ENCODE peak calls at places on chromosomes 16 and 17, in six cellular contexts. Q, X, H, P, O and F are unnamed samples.

GRCh38 chr17:74368341-74369152 is 1.2 kb downstream of the GPR142 start:
- DNase-seq in P (peak; percentile 76), Q (peak; percentile 60), X (peak; percentile 72), H (peak; percentile 77), O (peak; percentile 67), F (peak; percentile 81)

GRCh38 chr17:15510361-15510760 is 42.9 kb upstream of the CDRT4 start:
- DNase-seq in P (no peak), O (no peak), X (no peak), Q (no peak), H (peak; percentile 88), F (no peak)

GRCh38 chr17:28170771-28171170 is 128.3 kb downstream of the NLK start:
- DNase-seq in P (no peak), O (no peak), Q (no peak), H (peak; percentile 13), X (no peak), F (no peak)

GRCh38 chr16:80250376-80250775 is 290.4 kb upstream of the DYNLRB2 start:
- DNase-seq in Q (no peak), O (no peak), H (peak; percentile 27), P (no peak), X (no peak), F (no peak)

GRCh38 chr17:7440823-7441174 is 1.5 kb downstream of the FGF11 start:
- DNase-seq in P (no peak), H (peak; percentile 52), O (no peak), X (peak; percentile 65), Q (no peak), F (no peak)

GRCh38 chr17:49979748-49980479 is 10.9 kb downstream of the DLX4 start:
- DNase-seq in H (peak; percentile 57), X (no peak), Q (no peak), O (no peak), P (no peak), F (no peak)

GRCh38 chr16:66899945-66900688 is 18.6 kb downstream of the CDH16 start:
- DNase-seq in O (no peak), X (peak; percentile 94), Q (no peak), P (peak; percentile 78), H (peak; percentile 58), F (peak; percentile 76)

GRCh38 chr16:28473714-28474265 is 1.7 kb upstream of the NPIPB7 start:
- DNase-seq in X (no peak), P (no peak), O (no peak), Q (no peak), H (no peak), F (no peak)

GRCh38 chr17:30824002-30824355 is 513 bp downstream of the CRLF3 start:
- DNase-seq in X (peak; percentile 27), H (peak; percentile 50), P (no peak), O (no peak), Q (peak; percentile 38), F (no peak)

GRCh38 chr16:85750021-85750826 is 672 bp downstream of the C16orf74 start:
- DNase-seq in Q (no peak), O (no peak), X (peak; percentile 62), H (peak; percentile 52), P (peak; percentile 36), F (peak; percentile 62)

GRCh38 chr17:41001795-41002194 is 2.1 kb upstream of the KRTAP3-2 start:
- DNase-seq in Q (no peak), H (no peak), X (no peak), O (no peak), P (no peak), F (no peak)
- H3K27me3 ChIP-seq in Q (peaks cover 7% of the 10 kb centered on the region), H (no peaks in the 10 kb centered on the region), X (no peaks in the 10 kb centered on the region), O (peaks cover 3% of the 10 kb centered on the region), P (peaks cover 21% of the 10 kb centered on the region), F (no peaks in the 10 kb centered on the region)

DNA sequence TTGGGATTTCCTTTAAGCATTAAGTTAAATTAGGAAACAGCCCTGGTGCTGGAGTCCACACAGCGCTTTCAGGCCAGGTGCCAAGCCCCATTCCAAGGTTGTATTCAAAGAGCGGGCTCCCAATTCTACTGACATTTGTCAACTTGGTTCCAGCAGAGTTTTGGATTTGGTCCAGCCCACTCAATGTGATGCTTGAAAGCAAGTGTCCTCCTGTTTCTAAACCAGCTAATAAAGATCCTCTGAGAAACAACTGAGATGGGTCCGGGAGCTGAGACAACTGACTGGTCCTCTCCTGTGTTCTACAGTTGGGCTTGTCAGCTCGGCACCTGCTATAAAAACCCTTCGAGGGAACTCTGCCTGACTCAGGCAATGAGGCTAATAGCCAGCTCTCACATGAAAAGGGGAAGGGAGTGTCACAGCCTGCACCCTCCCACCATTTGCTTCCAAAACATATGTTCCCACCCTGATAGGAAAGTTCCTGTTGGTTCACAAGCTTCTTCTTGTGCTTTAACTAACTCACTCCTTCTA is 11.4 kb downstream of the ERN1 start:
- DNase-seq in P (peak; percentile 29), Q (no peak), X (peak; percentile 72), O (no peak), H (peak; percentile 45), F (peak; percentile 67)
- H3K27ac ChIP-seq in P (peak overlapping the region; percentile 8), Q (no peak overlapping the region), X (peak overlapping the region; percentile 84), O (no peak overlapping the region), H (no peak overlapping the region), F (peak overlapping the region; percentile 37)

DNA sequence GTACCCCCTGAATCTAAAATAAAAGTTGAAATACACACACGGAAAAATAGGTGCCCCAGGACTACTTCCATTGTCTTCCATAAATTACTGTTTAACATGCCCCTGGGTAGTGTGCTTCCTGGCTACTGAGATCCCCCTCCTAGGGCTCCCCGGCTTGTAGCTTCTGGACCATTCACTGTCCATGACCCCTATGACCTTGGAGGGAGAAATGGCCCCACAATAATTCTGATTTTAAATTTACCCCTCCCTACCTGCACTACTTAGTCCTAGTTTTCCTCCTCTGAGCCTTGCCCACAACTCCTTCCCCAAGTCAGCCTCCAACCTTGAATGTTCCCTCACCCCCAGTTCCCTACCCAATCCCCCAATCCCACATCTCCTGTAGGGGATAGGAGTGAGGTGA is 9.6 kb upstream of the MSL1 start:
- DNase-seq in Q (no peak), O (no peak), X (no peak), H (no peak), P (no peak), F (no peak)
- H3K4me1 ChIP-seq in Q (peaks cover 67% of the 10 kb centered on the region), O (peaks cover 61% of the 10 kb centered on the region), X (peaks cover 72% of the 10 kb centered on the region), H (peaks cover 68% of the 10 kb centered on the region), P (peaks cover 67% of the 10 kb centered on the region), F (peaks cover 69% of the 10 kb centered on the region)

GRCh38 chr16:77433146-77433545 is 1.7 kb downstream of the ADAMTS18 start:
- DNase-seq in P (no peak), H (no peak), O (no peak), X (no peak), Q (no peak), F (no peak)

GRCh38 chr16:77434022-77434364 is 841 bp downstream of the ADAMTS18 start:
- DNase-seq in P (no peak), H (no peak), Q (no peak), O (no peak), X (no peak), F (no peak)

GRCh38 chr16:77431131-77431670 is 3.6 kb downstream of the ADAMTS18 start:
- DNase-seq in O (no peak), P (no peak), Q (no peak), H (peak; percentile 16), X (no peak), F (no peak)

GRCh38 chr16:77430360-77430759 is 4.5 kb downstream of the ADAMTS18 start:
- DNase-seq in X (no peak), O (no peak), P (no peak), H (no peak), Q (no peak), F (no peak)

DNA sequence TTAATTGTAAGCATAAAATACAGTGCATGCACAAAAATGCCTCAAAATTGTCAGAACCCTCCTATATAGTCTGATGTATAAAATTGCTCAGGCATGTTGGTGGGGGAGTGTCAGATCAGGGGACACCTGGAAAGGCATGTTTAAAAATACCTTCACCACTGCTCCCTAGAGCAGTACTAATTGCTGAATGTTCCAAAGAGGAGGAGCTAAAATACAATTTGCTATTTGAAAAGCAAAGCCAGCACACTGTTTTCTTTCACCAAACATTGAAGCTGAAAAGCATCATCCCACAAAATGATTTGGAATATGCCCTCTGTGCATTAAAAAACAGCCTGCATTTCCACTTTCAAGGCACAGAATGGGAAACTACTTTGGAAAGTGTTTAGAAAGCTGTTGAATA is 2.6 kb downstream of the ADAMTS18 start:
- DNase-seq in O (no peak), H (no peak), Q (no peak), P (no peak), X (no peak), F (no peak)
- H3K27me3 ChIP-seq in O (no peaks in the 10 kb centered on the region), H (peaks cover 49% of the 10 kb centered on the region), Q (peaks cover 3% of the 10 kb centered on the region), P (peaks cover 64% of the 10 kb centered on the region), X (no peaks in the 10 kb centered on the region), F (peaks cover 34% of the 10 kb centered on the region)

GRCh38 chr16:83403751-83404150 is 404.0 kb upstream of the HSBP1 start:
- DNase-seq in Q (no peak), O (no peak), P (no peak), H (peak; percentile 90), X (no peak), F (no peak)
- H3K27ac ChIP-seq in Q (no peak overlapping the region), O (no peak overlapping the region), P (no peak overlapping the region), H (peak overlapping the region; percentile 65), X (no peak overlapping the region), F (no peak overlapping the region)

GRCh38 chr16:89375021-89375420 is 115.3 kb downstream of the ANKRD11 start:
- DNase-seq in X (peak; percentile 10), P (no peak), Q (no peak), H (no peak), O (no peak), F (no peak)
- H3K4me1 ChIP-seq in X (peaks cover 17% of the 10 kb centered on the region), P (peaks cover 41% of the 10 kb centered on the region), Q (peaks cover 53% of the 10 kb centered on the region), H (peaks cover 16% of the 10 kb centered on the region), O (peaks cover 11% of the 10 kb centered on the region), F (peaks cover 27% of the 10 kb centered on the region)

GRCh38 chr17:79207957-79208356 is 133.3 kb downstream of the ENGASE start:
- DNase-seq in Q (no peak), X (no peak), O (no peak), P (no peak), H (no peak), F (no peak)
- H3K27me3 ChIP-seq in Q (no peaks in the 10 kb centered on the region), X (no peaks in the 10 kb centered on the region), O (no peaks in the 10 kb centered on the region), P (peaks cover 55% of the 10 kb centered on the region), H (peaks cover 7% of the 10 kb centered on the region), F (peaks cover 28% of the 10 kb centered on the region)